ENCODE peak calls at places on chromosome 1, in four cellular contexts. One of them, this sample, is unnamed.

GRCh38 chr1:211352985-211353515 is 26.4 kb downstream of the TRAF5 start:
- DNase-seq in left ventricle myocardium inferior: no peak
- DNase-seq in fibroblast of mammary gland: no peak
- DNase-seq in transverse colon: peak
- DNase-seq in this sample: no peak

GRCh38 chr1:115557715-115558114 is 84.1 kb upstream of the VANGL1 start:
- DNase-seq in left ventricle myocardium inferior: no peak
- DNase-seq in fibroblast of mammary gland: no peak
- DNase-seq in transverse colon: no peak
- DNase-seq in this sample: no peak

GRCh38 chr1:182381962-182382819 is 9.4 kb downstream of the GLUL start:
- DNase-seq in left ventricle myocardium inferior: no peak
- DNase-seq in fibroblast of mammary gland: no peak
- DNase-seq in transverse colon: no peak
- DNase-seq in this sample: no peak

GRCh38 chr1:220528679-220529529 is 968 bp downstream of the MARK1 start:
- DNase-seq in left ventricle myocardium inferior: peak
- DNase-seq in fibroblast of mammary gland: no peak
- DNase-seq in transverse colon: peak
- DNase-seq in this sample: no peak

GRCh38 chr1:31753623-31754349 is 10.4 kb downstream of the ADGRB2 start:
- DNase-seq in left ventricle myocardium inferior: peak
- DNase-seq in fibroblast of mammary gland: peak
- DNase-seq in transverse colon: peak
- DNase-seq in this sample: no peak

GRCh38 chr1:26034504-26035202 is 11.3 kb downstream of the SLC30A2 start:
- DNase-seq in left ventricle myocardium inferior: no peak
- DNase-seq in fibroblast of mammary gland: no peak
- DNase-seq in transverse colon: no peak
- DNase-seq in this sample: no peak

GRCh38 chr1:8970870-8971337 is 25.2 kb downstream of the CA6 start:
- DNase-seq in left ventricle myocardium inferior: no peak
- DNase-seq in fibroblast of mammary gland: no peak
- DNase-seq in transverse colon: no peak
- DNase-seq in this sample: no peak

GRCh38 chr1:207918016-207918415 is 7.1 kb upstream of the CD34 start:
- DNase-seq in left ventricle myocardium inferior: no peak
- DNase-seq in fibroblast of mammary gland: no peak
- DNase-seq in transverse colon: no peak
- DNase-seq in this sample: no peak

GRCh38 chr1:181513786-181514297 is 30.5 kb downstream of the CACNA1E start:
- DNase-seq in left ventricle myocardium inferior: no peak
- DNase-seq in fibroblast of mammary gland: no peak
- DNase-seq in transverse colon: no peak
- DNase-seq in this sample: no peak

GRCh38 chr1:206687915-206688442 is 3.3 kb downstream of the MAPKAPK2 start:
- DNase-seq in left ventricle myocardium inferior: no peak
- DNase-seq in fibroblast of mammary gland: peak
- DNase-seq in transverse colon: no peak
- DNase-seq in this sample: no peak

GRCh38 chr1:101237229-101237837 is 514 bp downstream of the S1PR1 start:
- DNase-seq in left ventricle myocardium inferior: no peak
- DNase-seq in fibroblast of mammary gland: peak
- DNase-seq in transverse colon: no peak
- DNase-seq in this sample: peak

GRCh38 chr1:223872308-223872878 is 26.6 kb upstream of the TP53BP2 start:
- DNase-seq in left ventricle myocardium inferior: no peak
- DNase-seq in fibroblast of mammary gland: no peak
- DNase-seq in transverse colon: no peak
- DNase-seq in this sample: peak

GRCh38 chr1:199914546-199914945 is 113.0 kb upstream of the NR5A2 start:
- DNase-seq in left ventricle myocardium inferior: no peak
- DNase-seq in fibroblast of mammary gland: peak
- DNase-seq in transverse colon: no peak
- DNase-seq in this sample: no peak

GRCh38 chr1:183891158-183891557 is 86.2 kb downstream of the RGL1 start:
- DNase-seq in left ventricle myocardium inferior: no peak
- DNase-seq in fibroblast of mammary gland: no peak
- DNase-seq in transverse colon: no peak
- DNase-seq in this sample: no peak

GRCh38 chr1:160981584-160982411 is 27.2 kb upstream of the ITLN2 start:
- DNase-seq in left ventricle myocardium inferior: no peak
- DNase-seq in fibroblast of mammary gland: no peak
- DNase-seq in transverse colon: no peak
- DNase-seq in this sample: no peak

GRCh38 chr1:197838836-197839235 is 63.6 kb upstream of the DENND1B start:
- DNase-seq in left ventricle myocardium inferior: no peak
- DNase-seq in fibroblast of mammary gland: peak
- DNase-seq in transverse colon: no peak
- DNase-seq in this sample: peak

GRCh38 chr1:41599912-41600311 is 115.4 kb upstream of the EDN2 start:
- DNase-seq in left ventricle myocardium inferior: no peak
- DNase-seq in fibroblast of mammary gland: peak
- DNase-seq in transverse colon: no peak
- DNase-seq in this sample: no peak

GRCh38 chr1:164602480-164603093 is 43.6 kb downstream of the PBX1 start:
- DNase-seq in left ventricle myocardium inferior: peak
- DNase-seq in fibroblast of mammary gland: peak
- DNase-seq in transverse colon: peak
- DNase-seq in this sample: peak

GRCh38 chr1:165836664-165837482 is 9.5 kb downstream of the UCK2 start:
- DNase-seq in left ventricle myocardium inferior: no peak
- DNase-seq in fibroblast of mammary gland: no peak
- DNase-seq in transverse colon: no peak
- DNase-seq in this sample: no peak

GRCh38 chr1:42379794-42380616 is 587 bp upstream of the RIMKLA start:
- DNase-seq in left ventricle myocardium inferior: peak
- DNase-seq in fibroblast of mammary gland: peak
- DNase-seq in transverse colon: no peak
- DNase-seq in this sample: no peak

GRCh38 chr1:89633745-89634625 is 1.1 kb downstream of the LRRC8C start:
- DNase-seq in left ventricle myocardium inferior: no peak
- DNase-seq in fibroblast of mammary gland: peak
- DNase-seq in transverse colon: peak
- DNase-seq in this sample: no peak

GRCh38 chr1:233188061-233188460 is 107.5 kb downstream of the PCNX2 start:
- DNase-seq in left ventricle myocardium inferior: no peak
- DNase-seq in fibroblast of mammary gland: no peak
- DNase-seq in transverse colon: no peak
- DNase-seq in this sample: no peak

GRCh38 chr1:24157921-24158481 is 15.1 kb upstream of the IL22RA1 start:
- DNase-seq in left ventricle myocardium inferior: no peak
- DNase-seq in fibroblast of mammary gland: peak
- DNase-seq in transverse colon: no peak
- DNase-seq in this sample: no peak
- TF ChIP-seq CTCF in left ventricle myocardium inferior: peak
- TF ChIP-seq CTCF in fibroblast of mammary gland: peak
- TF ChIP-seq CTCF in transverse colon: no peak
- TF ChIP-seq CTCF in this sample: peak

DNA sequence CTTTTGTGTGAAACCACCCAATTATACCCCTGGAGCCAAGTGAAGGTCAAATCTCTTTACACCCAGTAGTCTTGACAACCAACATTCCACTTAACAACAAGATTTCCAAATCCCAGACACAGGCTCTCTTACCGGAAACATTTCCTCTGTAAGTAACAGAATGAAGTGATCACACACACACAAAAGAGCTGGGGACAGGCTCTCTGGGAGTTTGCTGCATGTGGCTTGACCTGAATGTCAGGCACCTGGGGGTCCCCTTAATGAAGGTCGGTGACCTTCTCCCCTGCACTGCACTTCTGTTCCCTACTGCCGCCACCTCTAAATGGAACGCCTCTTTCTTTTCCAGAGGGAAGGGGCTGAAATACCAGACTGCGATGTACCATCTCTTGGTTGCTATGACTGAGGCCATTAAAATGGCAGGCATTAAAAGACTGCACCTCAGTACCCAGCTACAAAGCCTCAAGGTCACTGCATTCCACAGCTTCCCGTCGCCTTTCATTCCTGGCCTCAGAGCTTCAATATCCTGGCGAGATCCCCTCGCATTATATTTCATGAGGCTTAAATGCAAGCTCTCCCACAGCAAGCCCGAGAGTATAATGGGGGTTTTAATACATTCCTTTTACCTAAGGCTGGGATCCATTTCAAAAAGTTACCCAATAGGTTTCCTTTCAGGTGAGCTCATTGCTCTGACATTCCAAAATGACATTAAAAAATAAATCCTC is 90.8 kb upstream of the DIRAS3 start:
- DNase-seq in left ventricle myocardium inferior: no peak
- DNase-seq in fibroblast of mammary gland: no peak
- DNase-seq in transverse colon: no peak
- DNase-seq in this sample: no peak
- TF ChIP-seq CTCF in left ventricle myocardium inferior: no peak
- TF ChIP-seq CTCF in fibroblast of mammary gland: no peak
- TF ChIP-seq CTCF in transverse colon: no peak
- TF ChIP-seq CTCF in this sample: no peak

GRCh38 chr1:167673285-167673684 is 43.3 kb downstream of the RCSD1 start:
- DNase-seq in left ventricle myocardium inferior: no peak
- DNase-seq in fibroblast of mammary gland: no peak
- DNase-seq in transverse colon: no peak
- DNase-seq in this sample: no peak
- TF ChIP-seq CTCF in left ventricle myocardium inferior: no peak
- TF ChIP-seq CTCF in fibroblast of mammary gland: no peak
- TF ChIP-seq CTCF in transverse colon: no peak
- TF ChIP-seq CTCF in this sample: no peak

GRCh38 chr1:117026361-117026760 is 24.8 kb downstream of the CD101 start:
- DNase-seq in left ventricle myocardium inferior: no peak
- DNase-seq in fibroblast of mammary gland: peak
- DNase-seq in transverse colon: no peak
- DNase-seq in this sample: no peak

GRCh38 chr1:117017648-117018047 is 16.1 kb downstream of the CD101 start:
- DNase-seq in left ventricle myocardium inferior: peak
- DNase-seq in fibroblast of mammary gland: peak
- DNase-seq in transverse colon: no peak
- DNase-seq in this sample: no peak

GRCh38 chr1:117020526-117021156 is 19.1 kb downstream of the CD101 start:
- DNase-seq in left ventricle myocardium inferior: no peak
- DNase-seq in fibroblast of mammary gland: no peak
- DNase-seq in transverse colon: no peak
- DNase-seq in this sample: no peak

GRCh38 chr1:117025568-117025967 is 24.0 kb downstream of the CD101 start:
- DNase-seq in left ventricle myocardium inferior: no peak
- DNase-seq in fibroblast of mammary gland: no peak
- DNase-seq in transverse colon: no peak
- DNase-seq in this sample: no peak

DNA sequence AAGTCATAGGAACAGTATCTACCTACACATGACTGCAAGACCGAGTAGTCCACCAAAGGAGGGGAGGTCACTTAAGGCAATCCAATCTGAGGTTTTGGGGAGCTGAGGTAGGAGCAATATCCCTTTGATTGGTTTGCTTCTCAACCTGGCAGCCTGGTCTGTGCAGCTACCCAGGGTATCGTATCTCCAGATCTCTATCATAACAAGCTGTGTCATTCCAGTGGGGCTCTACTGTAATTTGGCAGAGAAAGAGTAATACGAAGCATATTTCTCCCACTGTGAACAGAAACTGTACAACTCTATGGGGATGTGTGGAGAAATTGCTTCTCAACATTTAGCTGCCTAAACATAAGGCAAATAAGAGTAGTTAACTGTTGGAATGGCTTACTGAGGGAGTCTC is 20.5 kb downstream of the CD101 start:
- DNase-seq in left ventricle myocardium inferior: no peak
- DNase-seq in fibroblast of mammary gland: no peak
- DNase-seq in transverse colon: no peak
- DNase-seq in this sample: no peak
- TF ChIP-seq CTCF in left ventricle myocardium inferior: no peak
- TF ChIP-seq CTCF in fibroblast of mammary gland: no peak
- TF ChIP-seq CTCF in transverse colon: no peak
- TF ChIP-seq CTCF in this sample: no peak

GRCh38 chr1:209873067-209873810 is 45.5 kb downstream of the UTP25 start:
- DNase-seq in left ventricle myocardium inferior: no peak
- DNase-seq in fibroblast of mammary gland: peak
- DNase-seq in transverse colon: no peak
- DNase-seq in this sample: no peak

GRCh38 chr1:209877109-209877764 is 49.5 kb downstream of the UTP25 start:
- DNase-seq in left ventricle myocardium inferior: no peak
- DNase-seq in fibroblast of mammary gland: no peak
- DNase-seq in transverse colon: no peak
- DNase-seq in this sample: no peak

GRCh38 chr1:209879539-209879938 is 51.8 kb downstream of the UTP25 start:
- DNase-seq in left ventricle myocardium inferior: no peak
- DNase-seq in fibroblast of mammary gland: peak
- DNase-seq in transverse colon: no peak
- DNase-seq in this sample: no peak

GRCh38 chr1:209876091-209876800 is 48.5 kb downstream of the UTP25 start:
- DNase-seq in left ventricle myocardium inferior: no peak
- DNase-seq in fibroblast of mammary gland: no peak
- DNase-seq in transverse colon: no peak
- DNase-seq in this sample: no peak

DNA sequence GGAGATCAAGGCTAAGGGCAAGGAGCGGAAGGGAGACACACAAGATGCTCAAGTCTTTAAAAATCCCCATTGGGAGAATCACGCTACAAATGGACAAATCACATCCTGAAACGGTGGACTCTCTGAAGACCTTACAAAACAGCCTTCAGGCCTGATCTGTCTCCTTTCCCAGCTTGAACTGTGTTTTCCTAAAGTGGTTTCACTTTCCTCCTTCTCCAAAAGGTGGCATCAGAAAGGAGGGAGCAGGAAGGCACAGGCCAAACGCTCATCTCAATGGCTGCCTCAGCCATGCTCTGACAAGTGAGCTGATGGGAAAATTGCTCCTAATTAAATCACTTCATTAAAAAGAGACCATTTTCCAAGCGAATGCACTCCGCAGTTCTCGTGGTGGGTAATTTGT is 47.7 kb downstream of the UTP25 start:
- DNase-seq in left ventricle myocardium inferior: no peak
- DNase-seq in fibroblast of mammary gland: peak
- DNase-seq in transverse colon: no peak
- DNase-seq in this sample: peak
- TF ChIP-seq CTCF in left ventricle myocardium inferior: peak
- TF ChIP-seq CTCF in fibroblast of mammary gland: peak
- TF ChIP-seq CTCF in transverse colon: no peak
- TF ChIP-seq CTCF in this sample: peak

GRCh38 chr1:245860681-245861552 is 646.2 kb downstream of the SMYD3 start:
- DNase-seq in left ventricle myocardium inferior: no peak
- DNase-seq in fibroblast of mammary gland: peak
- DNase-seq in transverse colon: no peak
- DNase-seq in this sample: no peak
- TF ChIP-seq CTCF in left ventricle myocardium inferior: no peak
- TF ChIP-seq CTCF in fibroblast of mammary gland: peak
- TF ChIP-seq CTCF in transverse colon: no peak
- TF ChIP-seq CTCF in this sample: no peak

This sample was measured in AG09309.